ENCODE peak calls at places on chromosomes 6 and 20, in nine cellular contexts. E is kidney epithelial cell, I is neural crest cell, O is fibroblast of lung, C is psoas muscle, Q is B cell, K is GM12864, F is prostate gland, S is ovary. N is an unnamed sample.
A peak's percentile ranks its signal among the peaks of the same experiment; 100 is the strongest.

GRCh38 chr6:46963626-46964025 is 41.9 kb upstream of the ADGRF5 start:
- DNase-seq in E (no peak), I (no peak), O (no peak), C (no peak), Q (no peak), K (no peak), F (no peak), S (no peak), N (no peak)

GRCh38 chr6:133241901-133242760 is 974 bp downstream of the EYA4 start:
- DNase-seq in E (no peak), I (peak; percentile 26), O (peak; percentile 69), C (peak; percentile 28), Q (no peak), K (no peak), F (no peak), S (no peak), N (peak; percentile 28)

GRCh38 chr6:27591660-27592059 is 118.8 kb upstream of the ZNF184 start:
- DNase-seq in E (no peak), I (peak; percentile 46), O (peak; percentile 53), C (no peak), Q (no peak), K (no peak), F (no peak), S (no peak), N (no peak)

GRCh38 chr6:53112404-53112803 is 36.2 kb downstream of the GCM1 start:
- DNase-seq in E (peak; percentile 14), I (no peak), O (no peak), C (no peak), Q (no peak), K (no peak), F (peak; percentile 77), S (no peak), N (no peak)

GRCh38 chr6:73017473-73017872 is 207.8 kb downstream of the KHDC1L start:
- DNase-seq in E (no peak), I (no peak), O (no peak), C (no peak), Q (no peak), K (no peak), F (no peak), S (no peak), N (no peak)

GRCh38 chr6:6525948-6526347 is 62.6 kb upstream of the LY86 start:
- DNase-seq in E (no peak), I (no peak), O (no peak), C (no peak), Q (no peak), K (no peak), F (no peak), S (no peak), N (no peak)

GRCh38 chr6:139708342-139709199 is 334.1 kb upstream of the CITED2 start:
- DNase-seq in E (peak; percentile 80), I (no peak), O (peak; percentile 82), C (no peak), Q (no peak), K (no peak), F (no peak), S (no peak), N (no peak)

GRCh38 chr6:146950351-146950835 is 253.8 kb upstream of the STXBP5 start:
- DNase-seq in E (no peak), I (no peak), O (peak; percentile 7), C (no peak), Q (no peak), K (no peak), F (no peak), S (no peak), N (no peak)

GRCh38 chr6:84882768-84883766 is 118.7 kb upstream of the TBX18 start:
- DNase-seq in E (no peak), I (no peak), O (peak; percentile 6), C (no peak), Q (no peak), K (no peak), F (no peak), S (no peak), N (no peak)

GRCh38 chr20:9516658-9516987 is 2.2 kb downstream of the LAMP5 start:
- DNase-seq in E (no peak), I (no peak), O (no peak), C (no peak), Q (no peak), K (no peak), F (no peak), S (no peak), N (no peak)

GRCh38 chr6:170080828-170081368 is 210.0 kb downstream of the DLL1 start:
- DNase-seq in E (no peak), I (peak; percentile 73), O (no peak), C (no peak), Q (no peak), K (no peak), F (no peak), S (no peak), N (no peak)

GRCh38 chr20:34980543-34981213 is 25.0 kb downstream of the MYH7B start:
- DNase-seq in E (no peak), I (no peak), O (peak; percentile 33), C (no peak), Q (no peak), K (no peak), F (no peak), S (no peak), N (peak; percentile 62)

GRCh38 chr6:135703621-135704020 is 147.9 kb upstream of the PDE7B start:
- DNase-seq in E (no peak), I (no peak), O (no peak), C (no peak), Q (no peak), K (peak; percentile 10), F (no peak), S (no peak), N (no peak)

GRCh38 chr20:59342017-59342957 is 41.9 kb downstream of the EDN3 start:
- DNase-seq in E (no peak), I (no peak), O (no peak), C (no peak), Q (no peak), K (no peak), F (no peak), S (no peak), N (no peak)

GRCh38 chr20:59193325-59193724 is 29.7 kb downstream of the ZNF831 start:
- DNase-seq in E (no peak), I (no peak), O (no peak), C (no peak), Q (no peak), K (no peak), F (no peak), S (no peak), N (no peak)

GRCh38 chr20:46400253-46400652 is 6.2 kb downstream of the ELMO2 start:
- DNase-seq in E (no peak), I (no peak), O (peak; percentile 90), C (peak; percentile 24), Q (no peak), K (no peak), F (no peak), S (no peak), N (peak; percentile 47)

GRCh38 chr6:128520436-128521301 is at the start of gene PTPRK:
- DNase-seq in E (peak; percentile 72), I (peak; percentile 89), O (peak; percentile 91), C (peak; percentile 94), Q (peak; percentile 64), K (peak; percentile 12), F (peak; percentile 94), S (peak; percentile 94), N (peak; percentile 94)
- TF ChIP-seq CTCF in E (no peak), I (peak; percentile 66), O (no peak), C (peak; percentile 75), Q (peak; percentile 26), K (peak; percentile 34), F (peak; percentile 62), S (peak; percentile 90), N (peak; percentile 73)

GRCh38 chr6:55175778-55176084 is 1.4 kb downstream of the HCRTR2 start:
- DNase-seq in E (no peak), I (no peak), O (no peak), C (no peak), Q (no peak), K (no peak), F (no peak), S (no peak), N (no peak)
- TF ChIP-seq CTCF in E (no peak), I (no peak), O (no peak), C (no peak), Q (no peak), K (no peak), F (no peak), S (no peak), N (no peak)

GRCh38 chr6:35019171-35019570 is 122.0 kb downstream of the TCP11 start:
- DNase-seq in E (no peak), I (no peak), O (no peak), C (no peak), Q (no peak), K (no peak), F (no peak), S (no peak), N (no peak)

GRCh38 chr6:35018746-35019145 is 122.4 kb downstream of the TCP11 start:
- DNase-seq in E (no peak), I (no peak), O (no peak), C (no peak), Q (no peak), K (no peak), F (no peak), S (no peak), N (no peak)

GRCh38 chr6:35018184-35018523 is 123.0 kb downstream of the TCP11 start:
- DNase-seq in E (no peak), I (no peak), O (no peak), C (no peak), Q (no peak), K (no peak), F (no peak), S (no peak), N (no peak)

GRCh38 chr6:35016417-35017221 is 124.5 kb downstream of the TCP11 start:
- DNase-seq in E (no peak), I (no peak), O (peak; percentile 93), C (peak; percentile 32), Q (no peak), K (no peak), F (no peak), S (peak; percentile 58), N (peak; percentile 68)

DNA sequence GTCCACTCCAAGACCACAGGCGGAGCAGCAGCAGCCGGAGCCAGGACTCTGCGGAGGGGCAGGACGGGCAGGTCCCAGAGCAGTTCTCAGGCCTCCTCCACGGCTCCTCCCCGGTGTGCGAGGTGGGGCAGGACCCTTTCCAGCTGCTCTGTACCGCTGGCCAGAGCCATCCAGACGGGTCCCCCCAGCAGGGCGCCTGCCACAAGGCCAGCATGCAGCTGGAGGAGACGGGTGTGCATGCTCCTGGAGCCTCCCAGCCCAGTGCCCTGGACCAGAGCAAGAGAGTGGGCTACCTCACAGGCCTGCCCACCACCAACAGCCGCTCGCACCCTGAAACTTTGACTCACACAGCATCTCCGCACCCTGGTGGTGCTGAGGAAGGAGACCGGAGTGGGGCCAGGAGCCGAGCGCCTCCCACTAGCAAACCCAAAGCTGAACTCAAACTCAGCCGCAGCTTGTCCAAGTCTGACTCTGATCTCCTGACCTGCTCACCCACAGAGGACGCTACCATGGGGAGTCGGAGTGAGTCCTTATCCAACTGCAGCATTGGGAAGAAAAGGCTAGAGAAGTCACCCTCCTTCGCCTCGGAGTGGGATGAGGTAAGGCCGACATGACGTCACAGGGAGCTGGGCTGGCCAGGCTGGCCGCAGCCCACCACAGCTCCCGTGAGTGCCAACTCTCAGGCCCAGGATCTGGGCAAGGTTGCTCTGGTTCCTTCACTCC is 123.5 kb downstream of the TCP11 start:
- DNase-seq in E (no peak), I (no peak), O (peak; percentile 62), C (peak; percentile 51), Q (no peak), K (no peak), F (no peak), S (peak; percentile 74), N (peak; percentile 76)
- TF ChIP-seq CTCF in E (no peak), I (no peak), O (peak; percentile 15), C (no peak), Q (no peak), K (no peak), F (no peak), S (no peak), N (no peak)

GRCh38 chr6:158972241-158973233 is 27.5 kb downstream of the RSPH3 start:
- DNase-seq in E (no peak), I (no peak), O (peak; percentile 80), C (no peak), Q (peak; percentile 31), K (peak; percentile 36), F (peak; percentile 15), S (no peak), N (no peak)
- TF ChIP-seq CTCF in E (peak; percentile 21), I (peak; percentile 80), O (no peak), C (peak; percentile 63), Q (peak; percentile 90), K (peak; percentile 34), F (peak; percentile 67), S (peak; percentile 56), N (peak; percentile 55)